ENCODE peak calls at places on chromosomes 6 and 20, in six cellular contexts. O is A549, A is Peyer's patch, Y is ovary, H is H54, L is erythroblast. P is an unnamed sample.

GRCh38 chr20:17542993-17543412 is 11.8 kb upstream of the BFSP1 start:
- DNase-seq in O (no peak), A (no peak), Y (peak), H (no peak), L (no peak), P (no peak)

GRCh38 chr20:37704955-37705354 is 11.1 kb downstream of the CTNNBL1 start:
- DNase-seq in O (no peak), A (no peak), Y (no peak), H (no peak), L (no peak), P (no peak)

GRCh38 chr6:53410508-53411258 is 61.9 kb upstream of the ELOVL5 start:
- DNase-seq in O (peak), A (peak), Y (peak), H (peak), L (peak), P (no peak)

GRCh38 chr20:31673943-31674463 is 36.3 kb downstream of the COX4I2 start:
- DNase-seq in O (no peak), A (no peak), Y (no peak), H (no peak), L (peak), P (no peak)

GRCh38 chr6:147710890-147711289 is 202.4 kb downstream of the SAMD5 start:
- DNase-seq in O (no peak), A (no peak), Y (no peak), H (no peak), L (no peak), P (no peak)

GRCh38 chr6:387293-387694 is 4.3 kb upstream of the IRF4 start:
- DNase-seq in O (no peak), A (no peak), Y (no peak), H (no peak), L (no peak), P (no peak)

GRCh38 chr6:149174962-149175361 is 142.6 kb upstream of the TAB2 start:
- DNase-seq in O (no peak), A (no peak), Y (no peak), H (no peak), L (no peak), P (no peak)

GRCh38 chr20:48275325-48275724 is 490.0 kb upstream of the SULF2 start:
- DNase-seq in O (no peak), A (no peak), Y (no peak), H (no peak), L (no peak), P (no peak)

GRCh38 chr20:44720994-44721784 is 6.0 kb downstream of the CCN5 start:
- DNase-seq in O (no peak), A (no peak), Y (peak), H (no peak), L (no peak), P (no peak)

GRCh38 chr20:44728835-44729342 is 13.7 kb downstream of the CCN5 start:
- DNase-seq in O (peak), A (no peak), Y (no peak), H (peak), L (no peak), P (peak)

GRCh38 chr6:42259841-42260395 is 42.3 kb upstream of the MRPS10 start:
- DNase-seq in O (no peak), A (no peak), Y (no peak), H (no peak), L (no peak), P (no peak)

GRCh38 chr6:42260972-42261371 is 43.3 kb upstream of the MRPS10 start:
- DNase-seq in O (peak), A (no peak), Y (no peak), H (no peak), L (peak), P (no peak)

GRCh38 chr6:42259286-42259685 is 41.6 kb upstream of the MRPS10 start:
- DNase-seq in O (no peak), A (no peak), Y (no peak), H (no peak), L (no peak), P (no peak)

GRCh38 chr6:42257614-42258013 is 40.0 kb upstream of the MRPS10 start:
- DNase-seq in O (no peak), A (no peak), Y (no peak), H (no peak), L (no peak), P (no peak)

DNA sequence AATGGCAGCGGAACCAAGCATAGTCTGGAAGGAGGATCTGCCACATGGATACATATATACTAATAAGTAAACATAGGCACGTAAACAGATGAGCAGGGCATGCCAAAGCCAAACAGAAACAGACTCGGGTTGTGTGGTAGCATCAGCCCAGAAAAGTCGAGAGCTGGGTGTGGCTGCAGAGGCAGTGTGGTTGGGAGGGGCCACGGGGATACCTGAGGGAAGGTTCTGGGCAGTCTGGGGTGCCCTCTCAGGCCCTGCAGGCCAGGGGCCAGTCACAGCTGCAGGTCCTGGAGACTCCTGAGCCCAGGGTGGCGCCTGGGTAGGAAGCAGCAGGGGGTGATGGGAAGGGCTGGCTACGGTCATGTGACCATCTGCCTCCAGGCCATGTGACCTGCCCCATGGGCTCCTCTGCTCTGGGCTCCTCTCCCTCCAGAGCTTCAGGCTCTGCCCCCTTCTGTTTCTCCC is 42.8 kb upstream of the MRPS10 start:
- DNase-seq in O (peak), A (no peak), Y (no peak), H (peak), L (peak), P (no peak)
- TF ChIP-seq POLR2A in O (no peak), A (no peak), Y (no peak), H (no peak), L (no peak), P (no peak)

DNA sequence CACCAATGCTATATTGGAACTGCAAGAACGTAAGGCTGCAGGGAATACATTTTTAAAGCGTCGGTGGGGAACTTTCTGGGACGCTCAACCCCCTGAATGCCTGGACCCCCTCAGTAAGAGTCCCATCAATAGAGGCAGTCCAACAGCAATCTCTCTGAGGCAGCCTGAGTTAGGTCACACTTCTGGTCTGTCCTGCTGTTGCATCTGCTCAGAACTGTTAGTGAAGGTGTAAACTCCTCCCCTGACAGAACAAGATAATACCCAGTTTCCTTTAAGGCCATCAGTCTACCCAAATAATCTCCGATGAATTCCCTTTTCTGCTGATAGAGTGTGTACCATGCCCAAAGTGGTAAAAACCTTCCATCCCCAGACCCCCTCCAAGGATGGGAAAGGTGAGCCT is 1.1 kb upstream of the RNGTT start:
- DNase-seq in O (no peak), A (no peak), Y (no peak), H (no peak), L (peak), P (no peak)
- TF ChIP-seq POLR2A in O (no peak), A (no peak), Y (no peak), H (no peak), L (no peak), P (no peak)

GRCh38 chr6:19880066-19880465 is 42.9 kb downstream of the ID4 start:
- DNase-seq in O (no peak), A (no peak), Y (no peak), H (no peak), L (no peak), P (no peak)

GRCh38 chr6:19876672-19877071 is 39.5 kb downstream of the ID4 start:
- DNase-seq in O (no peak), A (no peak), Y (no peak), H (no peak), L (no peak), P (no peak)

GRCh38 chr6:19879663-19880062 is 42.5 kb downstream of the ID4 start:
- DNase-seq in O (no peak), A (no peak), Y (no peak), H (no peak), L (no peak), P (no peak)
- TF ChIP-seq POLR2A in O (no peak), A (no peak), Y (no peak), H (no peak), L (no peak), P (no peak)

GRCh38 chr6:12891595-12891994 is 175.0 kb downstream of the PHACTR1 start:
- DNase-seq in O (no peak), A (no peak), Y (no peak), H (no peak), L (no peak), P (no peak)
- TF ChIP-seq POLR2A in O (no peak), A (no peak), Y (no peak), H (no peak), L (no peak), P (no peak)

DNA sequence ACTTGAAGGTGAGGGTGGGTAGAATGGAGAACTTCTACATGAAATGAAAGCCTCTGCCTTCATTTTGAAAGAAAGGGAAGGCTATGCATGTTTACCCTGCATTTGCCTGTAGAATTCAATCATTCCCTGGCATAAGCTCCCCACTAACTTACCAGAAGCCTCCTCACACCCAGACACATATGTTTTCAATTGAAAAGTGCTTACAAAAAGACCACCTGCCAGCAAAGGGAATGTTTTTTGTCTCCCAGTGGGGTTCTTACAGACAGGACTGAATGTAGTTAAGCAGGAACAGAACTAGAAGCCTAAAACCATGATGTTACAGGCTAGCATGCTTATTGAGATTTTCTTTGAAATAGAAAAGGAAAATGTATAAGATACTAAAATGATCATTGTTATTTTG is 392.1 kb upstream of the HSF2 start:
- DNase-seq in O (no peak), A (no peak), Y (no peak), H (no peak), L (no peak), P (no peak)
- TF ChIP-seq POLR2A in O (no peak), A (no peak), Y (no peak), H (no peak), L (no peak), P (no peak)

GRCh38 chr20:53642196-53643030 is 48.8 kb upstream of the ZNF217 start:
- DNase-seq in O (peak), A (peak), Y (no peak), H (no peak), L (peak), P (peak)
- TF ChIP-seq POLR2A in O (no peak), A (no peak), Y (no peak), H (no peak), L (no peak), P (no peak)

DNA sequence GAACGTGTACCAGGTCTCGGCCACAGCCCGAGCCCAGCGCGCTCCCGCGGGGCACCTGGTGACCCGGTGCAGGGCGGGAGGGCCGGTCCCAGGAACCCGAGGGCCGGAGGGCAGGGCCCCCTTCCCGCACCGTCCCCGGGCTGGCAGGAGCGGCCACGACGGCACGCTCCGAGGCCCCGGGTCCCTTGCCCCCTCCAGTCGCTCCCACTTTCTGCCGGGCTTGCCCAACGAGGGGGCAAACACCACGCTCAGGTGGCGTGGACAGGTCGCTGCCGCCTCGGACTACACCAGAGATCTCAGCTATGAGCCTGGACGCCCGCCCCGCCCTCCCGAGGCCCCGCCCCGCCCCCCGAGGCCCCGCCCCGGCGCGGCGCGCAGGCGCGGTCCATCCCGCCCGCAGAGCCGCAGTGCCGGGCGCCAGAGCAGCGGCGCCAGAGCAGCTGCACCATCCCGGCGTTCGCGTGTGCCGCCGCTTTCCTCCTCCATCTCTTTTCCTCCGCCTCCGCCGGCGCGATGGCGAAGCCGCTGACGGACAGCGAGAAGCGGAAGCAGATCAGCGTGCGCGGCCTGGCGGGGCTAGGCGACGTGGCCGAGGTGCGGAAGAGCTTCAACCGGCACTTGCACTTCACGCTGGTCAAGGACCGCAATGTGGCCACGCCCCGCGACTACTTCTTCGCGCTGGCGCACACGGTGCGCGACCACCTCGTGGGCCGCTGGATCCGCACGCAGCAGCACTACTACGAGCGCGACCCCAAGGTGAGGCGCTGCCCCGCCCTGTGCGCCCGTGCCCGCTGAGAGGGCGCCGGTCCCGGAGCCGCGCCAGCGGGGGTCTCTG is at the start of gene PYGB:
- DNase-seq in O (peak), A (peak), Y (peak), H (peak), L (peak), P (peak)
- TF ChIP-seq POLR2A in O (peak), A (peak), Y (peak), H (peak), L (peak), P (peak)

P was measured in prostate gland.